ENCODE peak calls at places on chromosomes 12 and 14, in five cellular contexts. Y is lower leg skin, E is tibial nerve, A is fibroblast of pulmonary artery, D is AG04450. P is an unnamed sample.

GRCh38 chr12:76621582-76622024 is 62.0 kb upstream of the OSBPL8 start:
- DNase-seq in Y (peak), E (peak), A (peak), D (peak), P (peak)

GRCh38 chr12:91924827-91925226 is 220.8 kb downstream of the BTG1 start:
- DNase-seq in Y (no peak), E (no peak), A (no peak), D (no peak), P (no peak)

GRCh38 chr12:108784270-108784669 is 53.0 kb upstream of the CORO1C start:
- DNase-seq in Y (no peak), E (no peak), A (no peak), D (no peak), P (no peak)

GRCh38 chr12:53765891-53766290 is 14.1 kb upstream of the CISTR start:
- DNase-seq in Y (no peak), E (no peak), A (no peak), D (no peak), P (no peak)

GRCh38 chr14:24052656-24053547 is 1.1 kb downstream of the CARMIL3 start:
- DNase-seq in Y (no peak), E (no peak), A (no peak), D (no peak), P (no peak)

GRCh38 chr12:76532520-76532919 is 27.1 kb downstream of the OSBPL8 start:
- DNase-seq in Y (no peak), E (no peak), A (no peak), D (no peak), P (no peak)

GRCh38 chr12:26636710-26637328 is 196.2 kb downstream of the ITPR2 start:
- DNase-seq in Y (no peak), E (no peak), A (peak), D (no peak), P (no peak)

GRCh38 chr14:102909462-102909861 is 13.0 kb upstream of the AMN start:
- DNase-seq in Y (no peak), E (no peak), A (no peak), D (no peak), P (no peak)

GRCh38 chr14:22509036-22509709 is 79.9 kb downstream of the DAD1 start:
- DNase-seq in Y (no peak), E (no peak), A (no peak), D (no peak), P (no peak)

GRCh38 chr14:32588448-32589320 is 259.6 kb downstream of the AKAP6 start:
- DNase-seq in Y (no peak), E (no peak), A (peak), D (no peak), P (peak)

GRCh38 chr12:118188690-118189371 is 52.9 kb downstream of the PEBP1 start:
- DNase-seq in Y (no peak), E (peak), A (peak), D (peak), P (no peak)

GRCh38 chr14:69288001-69288771 is 28.2 kb downstream of the GALNT16 start:
- DNase-seq in Y (no peak), E (no peak), A (peak), D (peak), P (no peak)

GRCh38 chr12:92634730-92635129 is 68.1 kb upstream of the PLEKHG7 start:
- DNase-seq in Y (no peak), E (no peak), A (peak), D (no peak), P (no peak)

GRCh38 chr12:10147714-10148403 is 17.9 kb upstream of the CLEC7A start:
- DNase-seq in Y (no peak), E (no peak), A (no peak), D (no peak), P (no peak)

GRCh38 chr12:44000309-44000952 is 164.6 kb downstream of the TMEM117 start:
- DNase-seq in Y (no peak), E (no peak), A (peak), D (peak), P (peak)

GRCh38 chr12:109715310-109716091 is 1.9 kb downstream of the FAM222A start:
- DNase-seq in Y (no peak), E (no peak), A (no peak), D (no peak), P (no peak)

GRCh38 chr12:1662761-1663439 is 28.0 kb upstream of the ADIPOR2 start:
- DNase-seq in Y (no peak), E (no peak), A (peak), D (no peak), P (peak)

GRCh38 chr14:98931911-98932310 is 340.1 kb downstream of the BCL11B start:
- DNase-seq in Y (no peak), E (no peak), A (no peak), D (no peak), P (no peak)

GRCh38 chr12:121893901-121894540 is 5.4 kb downstream of the PSMD9 start:
- DNase-seq in Y (no peak), E (no peak), A (peak), D (peak), P (no peak)

GRCh38 chr12:69630191-69630590 is 19.5 kb upstream of the LRRC10 start:
- DNase-seq in Y (no peak), E (no peak), A (no peak), D (no peak), P (no peak)

GRCh38 chr14:62071029-62071428 is 308.8 kb downstream of the SNAPC1 start:
- DNase-seq in Y (no peak), E (no peak), A (no peak), D (no peak), P (no peak)

GRCh38 chr12:76679778-76680177 is 84.1 kb upstream of the ZDHHC17 start:
- DNase-seq in Y (no peak), E (no peak), A (no peak), D (no peak), P (no peak)

GRCh38 chr12:91877461-91878230 is 268.0 kb downstream of the BTG1 start:
- DNase-seq in Y (no peak), E (no peak), A (no peak), D (no peak), P (no peak)

GRCh38 chr14:59325906-59326305 is 137.4 kb downstream of the DAAM1 start:
- DNase-seq in Y (no peak), E (no peak), A (no peak), D (no peak), P (no peak)

GRCh38 chr12:99706736-99707473 is 59.4 kb downstream of the GARIN6 start:
- DNase-seq in Y (no peak), E (no peak), A (no peak), D (no peak), P (no peak)

GRCh38 chr12:2890388-2891239 is at the start of gene TULP3:
- DNase-seq in Y (peak), E (peak), A (peak), D (peak), P (peak)
- TF ChIP-seq CTCF in Y (peak), E (no peak), A (peak), D (peak), P (no peak)

GRCh38 chr12:120490833-120491512 is 4.9 kb upstream of the DYNLL1 start:
- DNase-seq in Y (no peak), E (no peak), A (no peak), D (no peak), P (no peak)
- TF ChIP-seq CTCF in Y (no peak), E (no peak), A (no peak), D (no peak), P (no peak)

DNA sequence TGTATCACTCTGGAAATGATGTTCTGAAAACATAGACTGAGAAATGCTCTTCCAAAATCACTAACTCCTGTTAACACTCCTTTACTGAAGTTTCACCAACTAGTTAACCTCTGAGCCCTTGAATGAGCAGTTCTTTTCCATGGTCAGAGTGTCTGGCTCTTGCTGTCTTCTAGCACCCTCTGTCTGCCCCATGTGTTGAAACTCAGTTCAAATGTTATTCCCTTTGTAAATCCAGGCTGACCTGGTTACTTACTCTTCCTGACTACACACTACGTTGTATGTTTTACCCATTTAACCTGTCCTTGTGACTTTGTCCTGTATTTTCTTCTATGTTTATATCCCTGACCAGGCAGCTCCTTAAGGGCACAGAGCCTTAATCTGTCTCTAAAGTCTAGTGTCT is 388.9 kb upstream of the RPL10L start:
- DNase-seq in Y (no peak), E (no peak), A (no peak), D (no peak), P (no peak)
- TF ChIP-seq CTCF in Y (no peak), E (no peak), A (no peak), D (no peak), P (no peak)

GRCh38 chr12:123233505-123234299 is 466 bp downstream of the MTRFR start:
- DNase-seq in Y (no peak), E (no peak), A (peak), D (no peak), P (no peak)

GRCh38 chr12:123232807-123233504 is at the start of the genes MPHOSPH9 and MTRFR:
- DNase-seq in Y (peak), E (peak), A (peak), D (peak), P (peak)

GRCh38 chr12:123227581-123228258 is 5.2 kb downstream of the MPHOSPH9 start:
- DNase-seq in Y (no peak), E (no peak), A (no peak), D (no peak), P (no peak)

GRCh38 chr12:123231931-123232330 is 1.0 kb downstream of the MPHOSPH9 start:
- DNase-seq in Y (no peak), E (no peak), A (no peak), D (no peak), P (no peak)

DNA sequence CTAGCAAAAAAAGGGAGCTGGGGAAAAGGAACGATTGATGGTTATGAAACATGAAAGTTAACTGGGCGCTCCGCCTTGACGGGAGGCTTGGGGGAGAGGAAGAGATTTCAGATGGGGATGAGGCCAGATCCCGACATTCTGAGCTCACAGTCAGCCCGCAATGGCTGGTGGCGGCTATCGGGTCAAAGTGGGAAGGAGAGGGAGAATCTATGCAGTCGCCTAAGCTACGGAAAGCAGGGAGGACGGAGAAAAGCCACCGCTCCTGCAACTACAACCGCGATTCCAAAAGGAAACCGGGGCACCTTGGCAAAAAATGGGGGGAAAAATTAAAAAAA is 502 bp downstream of the MPHOSPH9 start:
- DNase-seq in Y (peak), E (no peak), A (no peak), D (no peak), P (no peak)
- TF ChIP-seq CTCF in Y (no peak), E (no peak), A (no peak), D (no peak), P (no peak)

DNA sequence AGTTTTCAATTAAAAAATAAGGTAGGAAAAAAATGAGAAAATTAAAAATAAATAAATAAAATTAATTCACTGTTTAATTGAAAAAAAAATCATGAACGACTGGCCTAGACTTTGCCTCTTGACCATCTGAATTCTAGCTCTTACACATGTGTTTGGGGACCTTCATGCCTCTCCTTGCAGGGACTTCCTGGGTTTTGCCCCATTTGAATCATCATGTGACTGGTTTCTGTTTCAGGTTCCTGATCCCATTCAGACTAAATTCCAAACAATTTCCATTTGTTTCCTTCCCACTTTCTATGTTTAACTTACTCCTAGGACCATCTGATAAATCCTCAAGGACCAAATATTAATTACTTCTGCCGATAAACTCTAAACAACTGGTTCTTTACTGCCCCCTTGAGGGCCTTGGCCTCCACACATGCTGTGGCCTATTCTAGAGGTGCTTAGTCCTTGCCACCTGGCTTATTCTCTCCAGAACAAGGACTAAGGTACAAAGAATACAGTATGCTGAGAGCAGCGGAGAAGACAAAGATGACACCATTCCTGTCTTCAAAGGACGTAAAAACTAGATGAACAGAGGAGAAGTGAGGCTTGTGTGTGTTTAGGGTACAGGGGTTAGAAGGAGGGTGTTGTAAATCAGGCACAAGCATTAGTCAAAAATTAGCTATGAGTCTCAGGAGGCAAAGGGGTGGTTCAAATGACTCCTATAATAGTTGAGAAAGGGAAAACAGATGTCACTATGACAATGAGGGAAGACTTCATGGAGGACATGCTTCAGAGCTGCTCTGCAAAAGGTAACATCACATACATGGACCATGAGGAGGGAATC is 125.8 kb upstream of the AVPR1A start:
- DNase-seq in Y (no peak), E (no peak), A (peak), D (no peak), P (peak)
- TF ChIP-seq CTCF in Y (no peak), E (no peak), A (peak), D (peak), P (peak)

GRCh38 chr12:50597200-50598195 is 92.7 kb downstream of the DIP2B start:
- DNase-seq in Y (no peak), E (no peak), A (peak), D (no peak), P (peak)
- TF ChIP-seq CTCF in Y (no peak), E (no peak), A (peak), D (no peak), P (no peak)

GRCh38 chr12:119222222-119222951 is 43.7 kb downstream of the HSPB8 start:
- DNase-seq in Y (no peak), E (no peak), A (no peak), D (no peak), P (no peak)
- TF ChIP-seq CTCF in Y (no peak), E (no peak), A (no peak), D (no peak), P (no peak)

GRCh38 chr14:64682173-64682710 is 22.0 kb upstream of the PLEKHG3 start:
- DNase-seq in Y (no peak), E (peak), A (peak), D (no peak), P (no peak)
- TF ChIP-seq CTCF in Y (no peak), E (no peak), A (no peak), D (no peak), P (no peak)

DNA sequence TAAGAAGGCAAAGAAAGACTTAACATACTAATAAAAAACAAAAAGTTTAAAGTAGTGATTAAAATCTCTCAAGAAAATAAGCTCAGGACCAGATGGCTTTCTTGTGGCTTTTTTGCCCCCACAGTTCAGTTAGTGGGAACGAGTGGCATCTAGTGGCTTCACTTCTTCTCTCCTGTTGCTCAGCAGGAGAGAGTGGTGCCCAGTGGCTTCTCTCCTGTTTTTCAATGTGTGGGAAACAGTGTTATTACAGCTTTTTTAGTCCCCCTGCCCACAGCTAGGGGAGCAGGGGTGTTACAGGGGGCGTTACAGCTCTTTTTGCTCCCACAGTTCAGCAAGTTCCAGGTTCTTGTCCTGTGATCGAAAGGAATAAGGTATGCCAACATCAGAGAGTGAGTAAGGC is 135.2 kb downstream of the RERGL start:
- DNase-seq in Y (no peak), E (no peak), A (no peak), D (no peak), P (no peak)
- TF ChIP-seq CTCF in Y (no peak), E (no peak), A (no peak), D (no peak), P (no peak)